ENCODE peak calls at places on chromosomes 13 and 19, in four cellular contexts. Y is spleen, N is GM20000, F is activated B cell treated with CpG ODN at 0.5 μM for 24 hours. C is an unnamed sample.

GRCh38 chr13:44710576-44710975 is 134.4 kb upstream of the TSC22D1 start:
- DNase-seq in N (peak), Y (no peak), F (no peak), C (no peak)

GRCh38 chr19:35120492-35120891 is 4.9 kb downstream of the FXYD3 start:
- DNase-seq in Y (no peak), N (no peak), F (no peak), C (no peak)

GRCh38 chr13:78607409-78608253 is 4.3 kb upstream of the POU4F1 start:
- DNase-seq in N (no peak), F (no peak), Y (peak), C (no peak)

GRCh38 chr13:107518292-107518691 is 697.0 kb downstream of the LIG4 start:
- DNase-seq in Y (no peak), F (no peak), N (no peak), C (no peak)

GRCh38 chr13:113500530-113501265 is 10.2 kb upstream of the DCUN1D2 start:
- DNase-seq in F (no peak), Y (no peak), N (no peak), C (no peak)

GRCh38 chr19:19406878-19407639 is 1.6 kb downstream of the GATAD2A start:
- DNase-seq in F (no peak), Y (peak), N (no peak), C (no peak)

GRCh38 chr13:61316647-61317046 is 99.0 kb downstream of the PCDH20 start:
- DNase-seq in Y (no peak), N (no peak), F (no peak), C (no peak)

GRCh38 chr13:63110431-63110830 is 1694.8 kb upstream of the PCDH20 start:
- DNase-seq in Y (no peak), F (no peak), N (no peak), C (no peak)

GRCh38 chr13:79468819-79469218 is 12.1 kb upstream of the NDFIP2 start:
- DNase-seq in F (no peak), N (no peak), Y (no peak), C (no peak)

GRCh38 chr19:50252111-50252886 is 48.9 kb downstream of the MYH14 start:
- DNase-seq in N (peak), F (peak), Y (no peak), C (no peak)

GRCh38 chr19:31127132-31127967 is 221.9 kb downstream of the TSHZ3 start:
- DNase-seq in N (no peak), F (no peak), Y (no peak), C (no peak)

GRCh38 chr19:58400916-58401824 is 5.7 kb downstream of the RNF225 start:
- DNase-seq in F (peak), N (peak), Y (peak), C (peak)

GRCh38 chr13:28327761-28328607 is 166.9 kb downstream of the FLT1 start:
- DNase-seq in Y (no peak), F (no peak), N (no peak), C (no peak)

GRCh38 chr19:18928018-18928805 is 8.7 kb downstream of the DDX49 start:
- DNase-seq in Y (no peak), F (no peak), N (no peak), C (no peak)

GRCh38 chr19:1151917-1152601 is 22.0 kb downstream of the SBNO2 start:
- DNase-seq in N (no peak), F (no peak), Y (peak), C (peak)

GRCh38 chr13:53301449-53301848 is 272.8 kb downstream of the OLFM4 start:
- DNase-seq in Y (no peak), N (no peak), F (no peak), C (no peak)

GRCh38 chr19:5832049-5832448 is 7.5 kb downstream of the FUT6 start:
- DNase-seq in Y (no peak), F (no peak), N (no peak), C (peak)

GRCh38 chr19:36573020-36573947 is at the start of gene ZNF529:
- DNase-seq in Y (peak), F (peak), N (peak), C (peak)

DNA sequence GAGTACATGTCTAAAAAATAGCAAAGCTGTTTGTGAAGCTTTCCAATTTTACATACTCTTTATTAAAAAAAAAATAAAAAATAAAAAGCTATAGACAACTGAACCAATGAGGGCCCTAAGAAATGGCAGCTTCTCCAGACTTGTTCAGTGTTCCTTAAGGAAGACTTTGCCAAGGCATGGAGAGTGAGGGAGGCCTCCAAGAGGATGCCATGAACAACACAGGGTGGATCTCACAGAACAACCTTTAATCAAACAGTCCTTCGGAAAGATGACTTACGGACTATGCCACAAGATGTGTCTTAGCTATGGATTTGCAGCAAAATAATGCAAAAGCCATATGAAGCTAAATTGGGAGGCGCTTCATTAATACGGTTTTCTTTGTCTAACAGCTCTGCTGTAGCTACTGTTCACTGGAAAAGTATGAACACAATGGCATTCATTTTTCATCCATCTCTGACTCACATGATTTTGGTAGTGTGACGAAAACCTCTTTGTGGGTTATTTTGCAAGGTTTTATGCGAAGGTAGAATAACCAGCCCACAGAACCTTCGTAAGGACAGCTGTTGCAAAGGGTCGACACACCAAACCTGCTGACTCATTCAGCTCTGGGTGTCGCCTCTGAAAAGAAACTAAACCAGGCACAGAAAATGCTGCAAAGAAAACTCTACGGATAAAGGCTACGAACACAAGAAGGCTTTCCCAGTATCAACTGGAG is 27.7 kb downstream of the EFNB2 start:
- DNase-seq in N (no peak), Y (no peak), F (no peak), C (no peak)
- TF ChIP-seq CTCF in N (no peak), Y (no peak), F (no peak), C (no peak)

DNA sequence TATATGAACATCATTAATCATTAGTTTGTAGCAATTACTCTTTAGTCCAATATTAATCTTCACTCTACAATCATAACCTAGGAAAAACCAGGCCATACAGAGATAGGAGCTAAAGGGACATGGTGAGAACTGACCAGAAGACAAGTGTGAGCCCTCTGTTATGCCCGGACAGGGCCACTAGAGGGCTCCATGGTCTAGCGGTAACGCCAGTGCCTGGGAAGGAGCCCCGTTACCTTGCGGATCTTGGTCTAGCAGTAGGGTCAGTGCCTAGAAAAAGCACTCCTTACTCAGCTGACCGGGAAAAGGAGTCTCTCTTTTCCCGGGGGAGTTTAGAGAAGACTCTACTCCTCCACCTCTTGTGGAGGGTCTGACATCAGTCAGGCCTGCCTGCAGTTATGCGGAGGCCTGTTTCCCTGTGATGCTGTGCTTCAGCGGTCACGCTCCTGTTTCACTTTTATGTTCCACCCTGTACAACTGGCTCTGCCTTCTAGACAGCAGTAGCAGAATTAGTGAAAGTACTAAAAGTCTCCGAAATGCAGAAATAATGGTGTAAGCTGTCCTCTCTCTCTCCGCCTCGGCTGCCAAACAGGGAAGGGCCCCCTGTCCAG is 13.8 kb downstream of the OR7D4 start:
- DNase-seq in Y (peak), N (peak), F (peak), C (peak)
- TF ChIP-seq CTCF in Y (peak), N (peak), F (peak), C (peak)

DNA sequence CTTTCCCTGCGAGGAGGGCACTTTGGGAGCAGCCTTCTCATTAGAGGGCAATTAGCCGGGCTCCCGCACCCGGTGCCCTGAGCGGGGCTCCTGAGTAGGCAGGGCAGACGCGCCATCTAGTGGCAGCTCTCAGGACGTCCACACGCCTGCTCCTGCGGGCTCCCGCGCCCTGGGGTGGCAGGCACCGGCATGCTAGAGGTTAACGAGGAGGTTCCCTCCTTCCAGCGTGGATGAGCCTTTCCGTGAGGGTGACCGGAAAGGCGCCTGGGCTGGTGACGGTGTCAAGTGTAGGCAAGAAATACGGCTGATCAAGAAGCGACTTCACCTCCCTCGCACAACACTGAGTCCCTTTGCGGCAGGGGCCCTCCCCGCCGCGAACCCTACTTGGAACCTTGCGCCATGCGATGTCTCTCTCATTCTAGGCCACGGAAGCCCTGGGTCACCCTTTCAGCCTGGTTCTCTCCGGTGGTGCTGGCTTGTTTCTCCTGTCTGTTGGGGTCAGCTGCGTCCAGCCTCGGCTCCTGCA is 67.7 kb downstream of the ALOX5AP start:
- DNase-seq in N (peak), F (peak), Y (peak), C (peak)
- TF ChIP-seq CTCF in N (peak), F (peak), Y (peak), C (peak)

DNA sequence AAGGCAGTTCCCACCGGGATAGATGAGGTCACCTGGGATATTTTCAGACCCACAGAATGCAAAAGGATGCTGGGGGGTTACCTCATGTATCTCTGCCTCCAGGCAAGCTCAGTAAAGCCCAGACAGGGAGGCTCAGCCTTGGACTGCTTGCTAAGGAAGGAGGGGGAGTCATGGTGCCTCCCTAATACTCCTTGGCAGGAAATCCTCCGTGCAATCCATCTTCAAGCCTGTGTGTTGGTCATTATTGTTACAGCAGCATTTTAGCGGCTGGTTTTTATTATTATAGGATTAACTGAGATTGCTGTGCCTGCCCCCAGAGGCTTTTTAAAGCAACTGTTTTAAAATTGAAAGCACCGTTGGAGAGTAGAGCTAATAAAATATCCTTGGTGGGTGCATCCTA is 188.5 kb upstream of the UBL3 start:
- DNase-seq in Y (no peak), N (no peak), F (no peak), C (peak)
- TF ChIP-seq CTCF in Y (no peak), N (no peak), F (no peak), C (peak)

GRCh38 chr19:12937243-12938053 is 961 bp upstream of the CALR start:
- DNase-seq in F (no peak), N (peak), Y (no peak), C (no peak)
- TF ChIP-seq CTCF in F (no peak), N (no peak), Y (no peak), C (no peak)

DNA sequence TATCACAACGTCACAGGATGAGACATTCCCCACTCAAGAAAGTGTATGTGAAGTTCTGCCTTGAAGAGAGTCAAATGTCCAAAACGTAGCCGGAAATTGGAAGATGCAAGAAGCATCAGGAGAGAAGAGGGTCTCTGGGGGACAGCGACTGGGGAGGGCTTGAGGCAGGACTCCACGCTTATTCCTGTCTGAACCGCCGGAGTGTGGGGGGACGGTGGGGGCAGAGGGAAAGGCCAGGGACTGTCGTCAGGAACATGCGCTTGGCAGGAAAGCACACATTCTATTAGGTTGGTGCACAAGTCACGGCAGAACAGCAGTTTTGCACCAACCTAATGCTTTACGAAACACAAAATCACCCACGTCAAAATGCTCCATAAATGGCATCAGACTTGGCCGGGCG is 95.3 kb upstream of the TM9SF2 start:
- DNase-seq in Y (no peak), N (no peak), F (no peak), C (no peak)
- TF ChIP-seq CTCF in Y (no peak), N (no peak), F (no peak), C (no peak)

GRCh38 chr13:30165791-30166190 is 141.6 kb downstream of the KATNAL1 start:
- DNase-seq in Y (no peak), F (no peak), N (no peak), C (no peak)
- TF ChIP-seq CTCF in Y (no peak), F (no peak), N (no peak), C (no peak)

DNA sequence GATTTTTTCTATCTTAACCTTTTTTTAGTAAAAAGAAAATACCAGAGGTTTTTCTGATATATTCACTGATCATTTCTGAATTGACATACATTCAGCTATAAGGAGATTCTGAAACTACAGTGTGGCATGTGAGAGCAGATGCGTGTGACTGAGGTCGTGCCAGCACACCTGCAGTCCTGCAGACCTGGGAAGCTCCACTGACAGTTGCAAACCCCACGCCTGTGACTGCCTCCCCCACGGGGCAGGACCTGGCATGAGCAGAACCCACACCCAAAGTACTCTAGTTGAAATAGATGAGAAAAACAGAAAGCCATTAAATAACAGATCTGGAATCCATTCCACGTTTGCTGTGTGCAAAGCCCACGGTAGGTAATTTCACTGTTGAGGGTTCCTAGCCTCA is 80.7 kb downstream of the TEX29 start:
- DNase-seq in F (no peak), N (no peak), Y (peak), C (no peak)
- TF ChIP-seq CTCF in F (no peak), N (no peak), Y (no peak), C (no peak)

DNA sequence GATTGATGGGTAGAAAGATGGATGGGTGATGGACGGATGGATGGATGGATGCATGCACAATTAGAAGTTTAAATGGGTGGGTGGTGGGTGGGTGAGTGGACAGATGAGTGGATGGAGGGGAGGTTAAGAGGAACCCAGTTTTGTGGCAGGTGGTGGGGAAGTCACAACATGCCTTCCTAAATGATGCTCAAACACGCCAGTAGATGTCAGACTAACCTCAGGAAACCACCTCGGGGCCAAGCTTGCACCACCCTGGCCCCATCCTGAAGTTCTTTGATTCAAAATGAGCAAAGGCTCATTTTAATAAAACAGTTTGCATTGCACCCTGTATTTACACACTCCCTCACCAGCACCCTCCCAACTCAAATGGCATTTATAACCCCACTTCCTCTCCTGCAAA is 91.3 kb upstream of the CACNA1A start:
- DNase-seq in F (no peak), N (peak), Y (no peak), C (peak)
- TF ChIP-seq CTCF in F (no peak), N (peak), Y (peak), C (peak)

GRCh38 chr19:11887618-11888531 is at the start of gene ZNF69:
- DNase-seq in Y (peak), N (peak), F (peak), C (peak)
- TF ChIP-seq CTCF in Y (peak), N (no peak), F (no peak), C (peak)